ENCODE peak calls at places on chromosomes 12 and 14, in four cellular contexts. O is pancreas; M is CD8-positive, alpha-beta memory T cell; K is aorta. I is an unnamed sample.
A peak's percentile ranks its signal among the peaks of the same experiment; 100 is the strongest.

GRCh38 chr14:51430600-51430999 is 190.6 kb downstream of the TMX1 start:
- DNase-seq in O (no peak), M (no peak), K (no peak), I (no peak)

GRCh38 chr14:23609001-23609400 is 27.2 kb upstream of the DHRS2 start:
- DNase-seq in K (no peak), O (no peak), M (no peak), I (no peak)

GRCh38 chr12:16553457-16553856 is 52.5 kb downstream of the LMO3 start:
- DNase-seq in M (no peak), K (no peak), O (no peak), I (no peak)

GRCh38 chr12:51823875-51824565 is 24.5 kb downstream of the FIGNL2 start:
- DNase-seq in K (no peak), M (no peak), O (peak; percentile 59), I (peak; percentile 8)

GRCh38 chr12:29066061-29066588 is 83.0 kb upstream of the FAR2 start:
- DNase-seq in K (no peak), M (no peak), O (no peak), I (no peak)

GRCh38 chr14:103966631-103967030 is 24.3 kb upstream of the RD3L start:
- DNase-seq in M (no peak), K (no peak), O (no peak), I (no peak)

GRCh38 chr12:116358850-116359761 is 81.6 kb upstream of the MED13L start:
- DNase-seq in K (peak; percentile 97), M (peak; percentile 62), O (peak; percentile 97), I (peak; percentile 45)

GRCh38 chr12:700061-700460 is 36.8 kb upstream of the NINJ2 start:
- DNase-seq in M (no peak), O (no peak), K (no peak), I (no peak)

GRCh38 chr14:54220122-54220691 is 176.6 kb upstream of the CDKN3 start:
- DNase-seq in K (no peak), O (no peak), M (no peak), I (no peak)

GRCh38 chr14:24071144-24071697 is at the start of gene CPNE6:
- DNase-seq in O (no peak), K (peak; percentile 37), M (no peak), I (no peak)

GRCh38 chr12:70327541-70327940 is 38.5 kb upstream of the KCNMB4 start:
- DNase-seq in K (no peak), O (no peak), M (no peak), I (no peak)

GRCh38 chr12:75699728-75700496 is 188.5 kb upstream of the KRR1 start:
- DNase-seq in M (no peak), O (no peak), K (no peak), I (no peak)

GRCh38 chr12:39618701-39619100 is 902 bp downstream of the ABCD2 start:
- DNase-seq in K (no peak), O (no peak), M (no peak), I (no peak)

GRCh38 chr14:104545151-104545931 is 34.2 kb upstream of the C14orf180 start:
- DNase-seq in O (no peak), K (no peak), M (no peak), I (no peak)

GRCh38 chr12:113142173-113142885 is 6.8 kb upstream of the RASAL1 start:
- DNase-seq in K (peak; percentile 80), O (peak; percentile 59), M (no peak), I (no peak)

GRCh38 chr12:14164266-14164665 is 182.9 kb upstream of the GRIN2B start:
- DNase-seq in O (no peak), K (no peak), M (no peak), I (no peak)

GRCh38 chr14:86712727-86713126 is 1182.8 kb downstream of the FLRT2 start:
- DNase-seq in K (no peak), O (no peak), M (no peak), I (no peak)

GRCh38 chr14:33229269-33229924 is 290.7 kb downstream of the NPAS3 start:
- DNase-seq in K (no peak), M (no peak), O (no peak), I (no peak)

GRCh38 chr14:77459072-77459723 is 1.3 kb downstream of the AHSA1 start:
- DNase-seq in K (peak; percentile 60), M (peak; percentile 47), O (peak; percentile 37), I (peak; percentile 40)

GRCh38 chr14:55580401-55581010 is 499 bp downstream of the KTN1 start:
- DNase-seq in O (peak; percentile 46), K (peak; percentile 61), M (peak; percentile 62), I (peak; percentile 61)

GRCh38 chr12:30570206-30570890 is 125.3 kb downstream of the IPO8 start:
- DNase-seq in K (no peak), O (no peak), M (no peak), I (no peak)

GRCh38 chr12:51442324-51442723 is 17.7 kb downstream of the SLC4A8 start:
- DNase-seq in M (no peak), O (no peak), K (no peak), I (no peak)

GRCh38 chr14:82094819-82095218 is 561.2 kb upstream of the SEL1L start:
- DNase-seq in M (no peak), K (no peak), O (no peak), I (no peak)

GRCh38 chr12:124505001-124505818 is 62.2 kb downstream of the NCOR2 start:
- DNase-seq in M (no peak), K (no peak), O (no peak), I (no peak)

GRCh38 chr12:120468846-120469449 is 600 bp downstream of the SRSF9 start:
- DNase-seq in K (peak; percentile 57), M (no peak), O (peak; percentile 41), I (peak; percentile 42)

GRCh38 chr12:67501362-67501761 is 147.2 kb upstream of the DYRK2 start:
- DNase-seq in O (no peak), K (no peak), M (no peak), I (no peak)

GRCh38 chr14:85531594-85532391 is 1.8 kb downstream of the FLRT2 start:
- DNase-seq in M (no peak), K (peak; percentile 75), O (peak; percentile 75), I (no peak)

GRCh38 chr14:104614126-104614812 is 9.7 kb upstream of the TMEM179 start:
- DNase-seq in O (no peak), K (no peak), M (no peak), I (no peak)

GRCh38 chr12:57603758-57604453 is 718 bp upstream of the DTX3 start:
- DNase-seq in O (no peak), M (no peak), K (peak; percentile 81), I (no peak)
- H3K27ac ChIP-seq in O (peak overlapping the region; percentile 66), M (no peak overlapping the region), K (peak overlapping the region; percentile 94), I (peak overlapping the region; percentile 52)

GRCh38 chr14:95321693-95322455 is 2.2 kb upstream of the CLMN start:
- DNase-seq in M (no peak), O (no peak), K (no peak), I (no peak)

GRCh38 chr14:95323917-95324316 is 4.2 kb upstream of the CLMN start:
- DNase-seq in M (no peak), K (no peak), O (no peak), I (no peak)

GRCh38 chr14:95322646-95323045 is 2.9 kb upstream of the CLMN start:
- DNase-seq in O (no peak), M (no peak), K (no peak), I (no peak)

GRCh38 chr14:95321201-95321600 is 1.5 kb upstream of the CLMN start:
- DNase-seq in O (no peak), M (no peak), K (no peak), I (no peak)

DNA sequence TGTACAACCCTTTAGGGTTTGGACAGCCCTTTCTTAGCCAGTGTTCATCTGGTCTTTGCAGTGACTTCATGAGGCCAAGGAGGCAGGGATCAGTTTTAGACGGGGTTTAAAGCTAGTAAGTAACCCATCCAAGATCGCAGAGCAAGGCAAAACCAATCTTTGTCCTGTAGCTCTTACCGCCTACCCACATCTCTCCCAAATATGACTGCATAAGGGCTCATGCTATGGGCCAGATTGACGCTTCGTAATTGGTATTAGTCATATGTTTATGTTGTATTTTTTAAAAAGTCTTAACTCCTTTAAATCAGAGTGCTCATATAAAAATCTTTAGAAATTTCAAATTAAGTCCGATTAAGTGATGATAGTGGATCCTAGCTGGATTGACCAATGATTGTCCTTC is 3.7 kb upstream of the CLMN start:
- DNase-seq in K (no peak), M (no peak), O (no peak), I (no peak)
- H3K27ac ChIP-seq in K (no peak overlapping the region), M (no peak overlapping the region), O (no peak overlapping the region), I (no peak overlapping the region)

GRCh38 chr14:97785495-97785894 is 988.3 kb downstream of the VRK1 start:
- DNase-seq in K (no peak), O (no peak), M (no peak), I (no peak)

GRCh38 chr14:97781961-97782360 is 984.8 kb downstream of the VRK1 start:
- DNase-seq in O (no peak), K (no peak), M (no peak), I (no peak)

GRCh38 chr14:97780804-97781203 is 983.6 kb downstream of the VRK1 start:
- DNase-seq in O (no peak), M (no peak), K (no peak), I (no peak)

GRCh38 chr14:97779140-97779539 is 982.0 kb downstream of the VRK1 start:
- DNase-seq in O (no peak), K (no peak), M (no peak), I (no peak)

DNA sequence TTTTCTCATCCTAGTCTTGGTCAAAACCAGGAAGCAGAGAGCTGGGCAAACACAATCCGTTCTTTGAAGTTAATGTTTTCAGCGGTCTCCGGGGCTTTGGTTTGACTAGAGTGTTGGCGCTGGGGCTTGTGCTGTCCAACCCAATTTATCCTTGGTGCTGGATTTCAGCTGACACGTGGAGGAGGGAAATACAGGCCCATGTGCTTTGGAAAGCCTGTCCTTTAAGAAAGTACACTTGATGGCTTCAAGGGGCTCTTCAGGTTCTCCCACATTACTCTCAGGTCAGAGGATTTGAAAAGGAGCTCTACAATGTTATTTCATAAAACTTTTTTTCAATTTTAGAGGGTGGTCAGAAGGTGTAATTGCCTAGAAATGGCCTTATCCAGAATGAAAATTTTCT is 985.8 kb downstream of the VRK1 start:
- DNase-seq in M (no peak), K (no peak), O (no peak), I (no peak)
- H3K27ac ChIP-seq in M (no peak overlapping the region), K (no peak overlapping the region), O (no peak overlapping the region), I (no peak overlapping the region)

DNA sequence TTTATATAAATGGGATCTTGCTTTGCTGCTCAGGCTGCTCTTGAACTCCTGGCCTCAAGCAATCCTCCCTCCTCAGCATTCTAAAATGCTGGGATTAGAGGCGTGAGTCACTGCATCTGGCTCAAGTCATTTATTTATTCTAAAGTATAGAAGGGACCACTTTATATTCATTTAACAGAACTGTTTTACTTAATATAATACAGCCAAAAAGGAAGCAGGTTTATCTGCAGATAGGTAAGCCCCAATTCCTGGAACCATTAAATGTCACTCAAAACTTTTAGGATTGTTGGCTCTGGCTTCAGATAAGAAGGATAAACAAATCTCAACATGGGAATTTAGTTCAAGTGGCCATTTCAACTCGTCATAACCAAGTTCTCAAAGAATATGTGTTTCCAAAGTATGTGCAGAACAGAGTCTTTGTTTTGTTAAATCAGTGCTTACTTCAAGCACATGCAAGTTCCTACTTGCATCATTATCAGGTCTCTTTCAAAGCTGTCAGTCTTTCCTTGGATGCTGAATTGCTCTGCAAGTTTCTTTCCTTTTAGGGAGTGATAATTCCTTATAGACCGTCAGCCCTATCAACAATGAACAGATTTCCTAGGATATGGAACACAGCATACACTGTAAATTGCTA is 60.4 kb downstream of the KITLG start:
- DNase-seq in K (no peak), M (no peak), O (no peak), I (no peak)
- H3K27ac ChIP-seq in K (no peak overlapping the region), M (no peak overlapping the region), O (no peak overlapping the region), I (no peak overlapping the region)

I was measured in CD4-positive, alpha-beta T cell.